ENCODE peak calls at places on chromosomes 2 and 18, in eight cellular contexts. One of them, this sample, is unnamed.

GRCh38 chr2:160472839-160473251 is 20.8 kb downstream of the RBMS1 start:
- DNase-seq in H4: peak; percentile 71
- DNase-seq in progenitor cell of endocrine pancreas: no peak
- DNase-seq in left lobe of liver: no peak
- DNase-seq in heart right ventricle: no peak
- DNase-seq in EH: peak; percentile 63
- DNase-seq in DMS53: peak; percentile 50
- DNase-seq in GM03348: no peak
- DNase-seq in this sample: no peak

GRCh38 chr2:67476808-67477790 is 80.0 kb downstream of the ETAA1 start:
- DNase-seq in heart right ventricle: no peak
- DNase-seq in left lobe of liver: no peak
- DNase-seq in EH: peak; percentile 72
- DNase-seq in progenitor cell of endocrine pancreas: no peak
- DNase-seq in DMS53: peak; percentile 66
- DNase-seq in H4: peak; percentile 52
- DNase-seq in GM03348: peak; percentile 55
- DNase-seq in this sample: no peak

GRCh38 chr2:165295643-165296042 is 56.4 kb downstream of the SCN2A start:
- DNase-seq in left lobe of liver: no peak
- DNase-seq in GM03348: no peak
- DNase-seq in heart right ventricle: no peak
- DNase-seq in EH: no peak
- DNase-seq in progenitor cell of endocrine pancreas: no peak
- DNase-seq in DMS53: no peak
- DNase-seq in H4: no peak
- DNase-seq in this sample: no peak

GRCh38 chr2:240629968-240630770 is 4.9 kb downstream of the GPR35 start:
- DNase-seq in DMS53: no peak
- DNase-seq in heart right ventricle: no peak
- DNase-seq in EH: no peak
- DNase-seq in left lobe of liver: peak; percentile 40
- DNase-seq in progenitor cell of endocrine pancreas: no peak
- DNase-seq in GM03348: no peak
- DNase-seq in H4: no peak
- DNase-seq in this sample: no peak

GRCh38 chr2:2057125-2057721 is 273.9 kb downstream of the MYT1L start:
- DNase-seq in H4: peak; percentile 64
- DNase-seq in heart right ventricle: peak; percentile 65
- DNase-seq in GM03348: no peak
- DNase-seq in DMS53: peak; percentile 8
- DNase-seq in progenitor cell of endocrine pancreas: no peak
- DNase-seq in EH: peak; percentile 30
- DNase-seq in left lobe of liver: no peak
- DNase-seq in this sample: no peak

GRCh38 chr2:36597003-36597531 is 901 bp downstream of the FEZ2 start:
- DNase-seq in left lobe of liver: no peak
- DNase-seq in GM03348: no peak
- DNase-seq in H4: no peak
- DNase-seq in DMS53: no peak
- DNase-seq in heart right ventricle: no peak
- DNase-seq in EH: no peak
- DNase-seq in progenitor cell of endocrine pancreas: no peak
- DNase-seq in this sample: no peak

GRCh38 chr2:8611712-8612111 is 70.1 kb upstream of the ID2 start:
- DNase-seq in DMS53: no peak
- DNase-seq in left lobe of liver: no peak
- DNase-seq in EH: no peak
- DNase-seq in heart right ventricle: no peak
- DNase-seq in GM03348: no peak
- DNase-seq in progenitor cell of endocrine pancreas: no peak
- DNase-seq in H4: no peak
- DNase-seq in this sample: no peak

GRCh38 chr2:137357641-137358040 is 592.3 kb downstream of the THSD7B start:
- DNase-seq in EH: no peak
- DNase-seq in H4: no peak
- DNase-seq in GM03348: no peak
- DNase-seq in DMS53: no peak
- DNase-seq in progenitor cell of endocrine pancreas: no peak
- DNase-seq in heart right ventricle: no peak
- DNase-seq in left lobe of liver: no peak
- DNase-seq in this sample: no peak

GRCh38 chr2:229412686-229413085 is 141.6 kb upstream of the PID1 start:
- DNase-seq in EH: peak; percentile 17
- DNase-seq in H4: no peak
- DNase-seq in GM03348: no peak
- DNase-seq in progenitor cell of endocrine pancreas: no peak
- DNase-seq in heart right ventricle: no peak
- DNase-seq in left lobe of liver: no peak
- DNase-seq in DMS53: no peak
- DNase-seq in this sample: no peak

GRCh38 chr2:15920696-15921095 is 19.7 kb upstream of the MYCN start:
- DNase-seq in H4: no peak
- DNase-seq in progenitor cell of endocrine pancreas: no peak
- DNase-seq in heart right ventricle: no peak
- DNase-seq in EH: no peak
- DNase-seq in left lobe of liver: no peak
- DNase-seq in DMS53: peak; percentile 21
- DNase-seq in GM03348: no peak
- DNase-seq in this sample: no peak

GRCh38 chr2:30681022-30681421 is 126.2 kb downstream of the CAPN13 start:
- DNase-seq in DMS53: no peak
- DNase-seq in progenitor cell of endocrine pancreas: no peak
- DNase-seq in GM03348: no peak
- DNase-seq in EH: no peak
- DNase-seq in heart right ventricle: no peak
- DNase-seq in H4: no peak
- DNase-seq in left lobe of liver: peak; percentile 2
- DNase-seq in this sample: no peak

GRCh38 chr2:165558832-165559231 is 89.3 kb downstream of the CSRNP3 start:
- DNase-seq in left lobe of liver: no peak
- DNase-seq in heart right ventricle: no peak
- DNase-seq in H4: no peak
- DNase-seq in progenitor cell of endocrine pancreas: no peak
- DNase-seq in DMS53: peak; percentile 25
- DNase-seq in GM03348: no peak
- DNase-seq in EH: no peak
- DNase-seq in this sample: no peak

GRCh38 chr18:39840406-39840805 is 2114.6 kb upstream of the PIK3C3 start:
- DNase-seq in EH: peak; percentile 27
- DNase-seq in H4: no peak
- DNase-seq in DMS53: peak; percentile 18
- DNase-seq in progenitor cell of endocrine pancreas: no peak
- DNase-seq in heart right ventricle: no peak
- DNase-seq in left lobe of liver: no peak
- DNase-seq in GM03348: no peak
- DNase-seq in this sample: no peak

GRCh38 chr2:140200764-140201163 is 1420.6 kb upstream of the NXPH2 start:
- DNase-seq in EH: no peak
- DNase-seq in DMS53: no peak
- DNase-seq in left lobe of liver: no peak
- DNase-seq in heart right ventricle: no peak
- DNase-seq in GM03348: no peak
- DNase-seq in H4: no peak
- DNase-seq in progenitor cell of endocrine pancreas: no peak
- DNase-seq in this sample: no peak

GRCh38 chr18:73245345-73245744 is 377.6 kb upstream of the NETO1 start:
- DNase-seq in H4: no peak
- DNase-seq in heart right ventricle: no peak
- DNase-seq in progenitor cell of endocrine pancreas: no peak
- DNase-seq in EH: no peak
- DNase-seq in GM03348: no peak
- DNase-seq in DMS53: peak; percentile 96
- DNase-seq in left lobe of liver: no peak
- DNase-seq in this sample: no peak

GRCh38 chr2:64525323-64525625 is 1.1 kb downstream of the AFTPH start:
- DNase-seq in H4: no peak
- DNase-seq in progenitor cell of endocrine pancreas: no peak
- DNase-seq in GM03348: peak; percentile 13
- DNase-seq in heart right ventricle: no peak
- DNase-seq in DMS53: peak; percentile 41
- DNase-seq in EH: peak; percentile 20
- DNase-seq in left lobe of liver: no peak
- DNase-seq in this sample: no peak

GRCh38 chr18:39462436-39462835 is 1896.8 kb upstream of the CELF4 start:
- DNase-seq in H4: no peak
- DNase-seq in left lobe of liver: no peak
- DNase-seq in EH: peak; percentile 64
- DNase-seq in heart right ventricle: no peak
- DNase-seq in DMS53: peak; percentile 9
- DNase-seq in GM03348: peak; percentile 7
- DNase-seq in progenitor cell of endocrine pancreas: no peak
- DNase-seq in this sample: no peak

GRCh38 chr2:161250864-161251436 is 57.3 kb upstream of the PSMD14 start:
- DNase-seq in GM03348: peak; percentile 37
- DNase-seq in left lobe of liver: no peak
- DNase-seq in heart right ventricle: no peak
- DNase-seq in DMS53: peak; percentile 96
- DNase-seq in H4: peak; percentile 74
- DNase-seq in progenitor cell of endocrine pancreas: no peak
- DNase-seq in EH: peak; percentile 45
- DNase-seq in this sample: no peak

GRCh38 chr18:12944724-12945123 is 3.1 kb upstream of the SEH1L start:
- DNase-seq in GM03348: peak; percentile 35
- DNase-seq in EH: peak; percentile 26
- DNase-seq in H4: peak; percentile 26
- DNase-seq in left lobe of liver: peak; percentile 84
- DNase-seq in heart right ventricle: peak; percentile 35
- DNase-seq in progenitor cell of endocrine pancreas: no peak
- DNase-seq in DMS53: peak; percentile 25
- DNase-seq in this sample: no peak

GRCh38 chr2:9769171-9770005 is 73.9 kb upstream of the TAF1B start:
- DNase-seq in GM03348: no peak
- DNase-seq in heart right ventricle: no peak
- DNase-seq in left lobe of liver: no peak
- DNase-seq in progenitor cell of endocrine pancreas: no peak
- DNase-seq in H4: no peak
- DNase-seq in DMS53: peak; percentile 87
- DNase-seq in EH: no peak
- DNase-seq in this sample: no peak

GRCh38 chr18:25896178-25896780 is 194.1 kb downstream of the SS18 start:
- DNase-seq in EH: peak; percentile 58
- DNase-seq in progenitor cell of endocrine pancreas: no peak
- DNase-seq in H4: peak; percentile 60
- DNase-seq in GM03348: peak; percentile 74
- DNase-seq in DMS53: peak; percentile 73
- DNase-seq in heart right ventricle: no peak
- DNase-seq in left lobe of liver: no peak
- DNase-seq in this sample: no peak

GRCh38 chr2:222250313-222250712 is 48.5 kb downstream of the PAX3 start:
- DNase-seq in left lobe of liver: no peak
- DNase-seq in EH: no peak
- DNase-seq in heart right ventricle: no peak
- DNase-seq in DMS53: no peak
- DNase-seq in H4: no peak
- DNase-seq in progenitor cell of endocrine pancreas: no peak
- DNase-seq in GM03348: no peak
- DNase-seq in this sample: no peak

GRCh38 chr2:46375566-46376125 is 78.4 kb downstream of the EPAS1 start:
- DNase-seq in GM03348: no peak
- DNase-seq in DMS53: no peak
- DNase-seq in progenitor cell of endocrine pancreas: no peak
- DNase-seq in left lobe of liver: no peak
- DNase-seq in EH: no peak
- DNase-seq in heart right ventricle: no peak
- DNase-seq in H4: no peak
- DNase-seq in this sample: no peak

GRCh38 chr18:39523281-39523680 is 1957.7 kb upstream of the CELF4 start:
- DNase-seq in heart right ventricle: no peak
- DNase-seq in progenitor cell of endocrine pancreas: no peak
- DNase-seq in DMS53: peak; percentile 73
- DNase-seq in H4: no peak
- DNase-seq in left lobe of liver: no peak
- DNase-seq in EH: peak; percentile 34
- DNase-seq in GM03348: peak; percentile 9
- DNase-seq in this sample: peak; percentile 58

GRCh38 chr2:185947722-185948121 is 209.1 kb downstream of the FSIP2 start:
- DNase-seq in left lobe of liver: no peak
- DNase-seq in DMS53: no peak
- DNase-seq in H4: no peak
- DNase-seq in GM03348: no peak
- DNase-seq in progenitor cell of endocrine pancreas: no peak
- DNase-seq in EH: no peak
- DNase-seq in heart right ventricle: no peak
- DNase-seq in this sample: no peak

GRCh38 chr2:161146996-161147395 is 13.2 kb upstream of the TANK start:
- DNase-seq in left lobe of liver: no peak
- DNase-seq in heart right ventricle: peak; percentile 17
- DNase-seq in progenitor cell of endocrine pancreas: no peak
- DNase-seq in EH: no peak
- DNase-seq in DMS53: no peak
- DNase-seq in GM03348: no peak
- DNase-seq in H4: no peak
- DNase-seq in this sample: no peak

GRCh38 chr18:73948497-73948896 is 199.1 kb downstream of the FBXO15 start:
- DNase-seq in DMS53: no peak
- DNase-seq in EH: peak; percentile 41
- DNase-seq in GM03348: no peak
- DNase-seq in left lobe of liver: no peak
- DNase-seq in progenitor cell of endocrine pancreas: no peak
- DNase-seq in H4: peak; percentile 14
- DNase-seq in heart right ventricle: no peak
- DNase-seq in this sample: no peak

This sample was measured in epithelial cell of proximal tubule.